ENCODE peak calls at places on chromosomes 2 and 18, in five cellular contexts. L is lower leg skin, S is uterus, J is Peyer's patch, D is fibroblast of pulmonary artery. Z is an unnamed sample.

GRCh38 chr2:106057206-106057605 is 136.9 kb downstream of the UXS1 start:
- DNase-seq in L (peak; percentile 30), S (no peak), J (no peak), D (no peak), Z (peak; percentile 72)

GRCh38 chr2:29629495-29629894 is 291.9 kb downstream of the ALK start:
- DNase-seq in L (no peak), S (no peak), J (no peak), D (no peak), Z (peak; percentile 43)

GRCh38 chr2:12498703-12499102 is 218.0 kb upstream of the TRIB2 start:
- DNase-seq in L (no peak), S (no peak), J (no peak), D (peak; percentile 49), Z (peak; percentile 50)

GRCh38 chr18:47422524-47422923 is 171.1 kb upstream of the SKOR2 start:
- DNase-seq in L (no peak), S (no peak), J (no peak), D (no peak), Z (no peak)

GRCh38 chr2:198901894-198902293 is 555.8 kb downstream of the SATB2 start:
- DNase-seq in L (no peak), S (no peak), J (no peak), D (no peak), Z (no peak)

GRCh38 chr2:214103199-214104001 is 307.5 kb upstream of the VWC2L start:
- DNase-seq in L (no peak), S (no peak), J (no peak), D (no peak), Z (peak; percentile 69)

GRCh38 chr2:37376421-37377186 is 32.2 kb downstream of the QPCT start:
- DNase-seq in L (peak; percentile 82), S (peak; percentile 88), J (no peak), D (peak; percentile 87), Z (peak; percentile 80)

GRCh38 chr2:189056200-189057106 is 82.3 kb downstream of the COL3A1 start:
- DNase-seq in L (no peak), S (no peak), J (no peak), D (peak; percentile 12), Z (no peak)

GRCh38 chr2:126715111-126715510 is 59.2 kb downstream of the GYPC start:
- DNase-seq in L (no peak), S (no peak), J (no peak), D (no peak), Z (no peak)

GRCh38 chr2:230335864-230336506 is 9.0 kb downstream of the SP140L start:
- DNase-seq in L (no peak), S (no peak), J (no peak), D (no peak), Z (no peak)

GRCh38 chr2:8285081-8285480 is 396.8 kb upstream of the ID2 start:
- DNase-seq in L (no peak), S (no peak), J (no peak), D (peak; percentile 27), Z (no peak)

GRCh38 chr2:207122914-207123744 is 42.6 kb downstream of the KLF7 start:
- DNase-seq in L (no peak), S (no peak), J (no peak), D (no peak), Z (peak; percentile 44)

GRCh38 chr2:188522517-188522916 is 230.8 kb downstream of the GULP1 start:
- DNase-seq in L (no peak), S (no peak), J (no peak), D (no peak), Z (peak; percentile 19)

GRCh38 chr18:80022613-80023012 is 11.6 kb upstream of the RBFA start:
- DNase-seq in L (no peak), S (no peak), J (no peak), D (peak; percentile 44), Z (peak; percentile 23)

GRCh38 chr2:172095905-172096660 is 6.6 kb downstream of the DLX2 start:
- DNase-seq in L (no peak), S (no peak), J (no peak), D (no peak), Z (no peak)

GRCh38 chr2:51981813-51982212 is 949.9 kb upstream of the NRXN1 start:
- DNase-seq in L (no peak), S (no peak), J (no peak), D (peak; percentile 67), Z (no peak)

GRCh38 chr2:156800781-156801366 is 364.7 kb downstream of the GPD2 start:
- DNase-seq in L (no peak), S (no peak), J (no peak), D (no peak), Z (peak; percentile 49)

DNA sequence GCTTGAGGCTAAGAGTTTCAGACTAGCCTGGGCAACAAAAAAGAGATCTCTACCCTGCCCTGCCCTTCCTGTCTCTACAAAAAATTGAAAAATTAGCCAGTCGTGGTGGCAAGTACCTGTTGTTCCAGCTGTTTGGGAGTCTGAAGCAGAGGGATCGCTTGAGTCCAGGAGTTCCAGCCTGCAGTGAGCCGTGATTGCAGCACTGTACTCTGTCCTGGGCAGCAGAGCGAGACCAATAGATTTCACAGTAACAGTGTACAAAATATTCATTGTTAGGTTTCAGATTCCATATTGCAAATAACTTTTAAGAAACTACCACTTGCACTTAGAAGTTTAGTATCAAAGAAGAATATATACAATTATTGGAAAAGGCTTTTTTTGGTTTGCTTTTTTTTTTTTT is 54.3 kb downstream of the B3GNT2 start:
- DNase-seq in L (no peak), S (no peak), J (no peak), D (no peak), Z (no peak)
- TF ChIP-seq CTCF in L (no peak), S (no peak), J (no peak), D (no peak), Z (no peak)

GRCh38 chr2:80573950-80574349 is 269.4 kb upstream of the LRRTM1 start:
- DNase-seq in L (no peak), S (no peak), J (no peak), D (no peak), Z (no peak)
- H3K4me3 ChIP-seq in L (no peak overlapping the region), S (no peak overlapping the region), J (no peak overlapping the region), D (no peak overlapping the region), Z (no peak overlapping the region)

GRCh38 chr2:61854435-61855177 is 746 bp upstream of the FAM161A start:
- DNase-seq in L (peak; percentile 94), S (peak; percentile 92), J (peak; percentile 96), D (peak; percentile 98), Z (peak; percentile 98)
- TF ChIP-seq CTCF in L (no peak), S (no peak), J (no peak), D (no peak), Z (no peak)

DNA sequence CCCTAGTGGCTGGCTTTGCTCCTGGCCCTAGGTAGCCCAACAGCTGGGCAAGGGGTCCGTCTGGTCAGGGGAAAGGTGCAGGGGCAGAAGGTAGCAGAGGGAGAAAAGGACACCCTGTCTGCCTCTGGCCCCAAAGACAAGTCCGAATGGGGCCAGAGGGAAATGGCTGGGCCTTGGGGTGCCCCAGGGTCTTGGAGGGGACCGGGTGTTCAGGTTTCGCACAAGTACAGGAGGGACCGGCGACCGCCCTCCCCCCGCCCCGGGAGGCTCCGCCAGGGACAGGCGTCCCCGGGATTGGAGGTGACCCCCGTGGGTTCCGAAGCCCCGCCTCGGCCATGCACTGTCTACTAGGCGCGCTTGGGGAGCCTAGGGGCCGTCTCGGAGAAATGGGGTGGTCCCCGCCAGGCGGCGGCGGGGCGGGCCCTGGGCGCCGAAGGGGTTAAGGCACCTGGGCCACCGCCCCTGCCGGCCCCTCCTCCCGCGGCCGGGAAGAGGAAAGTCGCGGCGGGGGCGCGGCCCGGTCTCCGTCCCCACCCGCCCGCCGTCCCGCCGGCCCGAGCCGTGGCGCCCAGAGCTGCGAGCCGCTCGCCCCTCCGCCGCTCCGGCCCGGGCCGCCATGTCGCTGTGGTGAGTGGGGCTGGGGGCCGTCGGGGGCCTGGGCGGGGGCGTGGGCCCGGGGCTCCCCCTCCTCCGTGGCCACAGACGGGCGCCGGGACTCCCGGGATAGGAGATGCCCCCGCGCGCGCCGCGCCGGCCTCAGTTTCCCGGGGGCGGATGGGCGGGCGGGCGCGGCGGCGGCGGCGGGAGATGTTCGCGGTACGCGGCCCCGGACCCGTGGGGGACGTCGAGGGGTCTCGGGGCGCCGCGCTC is at the start of gene B3GNT7:
- DNase-seq in L (no peak), S (no peak), J (peak; percentile 72), D (no peak), Z (no peak)
- H3K4me3 ChIP-seq in L (peak within 1 kb of the TSS; percentile 4), S (peak within 1 kb of the TSS; percentile 1), J (peak within 1 kb of the TSS; percentile 92), D (no peak within 1 kb of the TSS), Z (peak within 1 kb of the TSS; percentile 7)

Z was measured in epithelial cell of esophagus.